ENCODE peak calls at places on chromosomes 6 and 20, in four cellular contexts. O is amygdala, Q is fibroblast of pulmonary artery, F is HCEC 1CT. S is an unnamed sample.

GRCh38 chr6:18100296-18100695 is 22.2 kb downstream of the NHLRC1 start:
- DNase-seq in O (no peak), Q (no peak), F (no peak), S (no peak)

GRCh38 chr6:27617700-27618689 is 145.1 kb upstream of the ZNF184 start:
- DNase-seq in O (no peak), Q (peak; percentile 62), F (peak; percentile 66), S (peak; percentile 20)

GRCh38 chr20:17790308-17790707 is 90.5 kb downstream of the BANF2 start:
- DNase-seq in O (no peak), Q (no peak), F (no peak), S (no peak)

GRCh38 chr6:133997267-133997666 is 44.2 kb downstream of the TBPL1 start:
- DNase-seq in O (no peak), Q (no peak), F (no peak), S (no peak)

GRCh38 chr6:127459231-127459641 is at the start of gene KIAA0408:
- DNase-seq in O (no peak), Q (peak; percentile 82), F (peak; percentile 61), S (peak; percentile 62)

GRCh38 chr6:45421700-45422540 is 44.2 kb upstream of the SUPT3H start:
- DNase-seq in O (peak; percentile 71), Q (peak; percentile 75), F (peak; percentile 78), S (peak; percentile 82)

GRCh38 chr20:51280047-51280446 is 257.1 kb upstream of the KCNG1 start:
- DNase-seq in O (no peak), Q (no peak), F (no peak), S (no peak)

GRCh38 chr20:59616306-59616705 is 12.0 kb downstream of the PHACTR3 start:
- DNase-seq in O (no peak), Q (no peak), F (no peak), S (no peak)

GRCh38 chr6:113018351-113019151 is 671.4 kb downstream of the RFPL4B start:
- DNase-seq in O (no peak), Q (peak; percentile 91), F (no peak), S (peak; percentile 99)

GRCh38 chr6:148440877-148441453 is 98.3 kb downstream of the SASH1 start:
- DNase-seq in O (no peak), Q (peak; percentile 98), F (peak; percentile 84), S (peak; percentile 98)

GRCh38 chr6:7108964-7109836 is 1.4 kb downstream of the RREB1 start:
- DNase-seq in O (peak; percentile 44), Q (peak; percentile 84), F (peak; percentile 75), S (peak; percentile 80)

GRCh38 chr6:136710877-136711552 is 81.3 kb downstream of the MAP3K5 start:
- DNase-seq in O (no peak), Q (no peak), F (no peak), S (no peak)

GRCh38 chr6:42316390-42316970 is 98.8 kb upstream of the MRPS10 start:
- DNase-seq in O (no peak), Q (peak; percentile 72), F (peak; percentile 63), S (peak; percentile 47)

GRCh38 chr6:53359843-53360834 is 11.4 kb upstream of the ELOVL5 start:
- DNase-seq in O (no peak), Q (peak; percentile 39), F (peak; percentile 23), S (peak; percentile 84)

GRCh38 chr20:50217207-50217949 is 26.7 kb downstream of the CEBPB start:
- DNase-seq in O (no peak), Q (no peak), F (no peak), S (no peak)

GRCh38 chr20:16446246-16446645 is 127.0 kb downstream of the KIF16B start:
- DNase-seq in O (no peak), Q (no peak), F (no peak), S (no peak)

GRCh38 chr6:16430661-16431089 is 192.3 kb downstream of the GMPR start:
- DNase-seq in O (no peak), Q (peak; percentile 63), F (no peak), S (peak; percentile 93)

GRCh38 chr6:84432616-84433015 is 205.2 kb upstream of the CEP162 start:
- DNase-seq in O (no peak), Q (peak; percentile 81), F (peak; percentile 50), S (peak; percentile 96)

GRCh38 chr6:45625191-45625664 is 247.5 kb upstream of the SUPT3H start:
- DNase-seq in O (no peak), Q (peak; percentile 49), F (peak; percentile 92), S (peak; percentile 71)

GRCh38 chr6:55617272-55617671 is 38.3 kb upstream of the HMGCLL1 start:
- DNase-seq in O (no peak), Q (peak; percentile 69), F (peak; percentile 48), S (peak; percentile 42)

GRCh38 chr6:55963301-55963700 is 87.9 kb upstream of the BMP5 start:
- DNase-seq in O (no peak), Q (peak; percentile 26), F (peak; percentile 34), S (no peak)

GRCh38 chr20:50120935-50121693 is 8.2 kb upstream of the UBE2V1 start:
- DNase-seq in O (peak; percentile 68), Q (peak; percentile 72), F (peak; percentile 56), S (peak; percentile 55)

GRCh38 chr20:41168281-41169183 is 31.2 kb downstream of the PLCG1 start:
- DNase-seq in O (no peak), Q (no peak), F (no peak), S (no peak)

GRCh38 chr6:111563581-111563980 is 42.1 kb downstream of the TRAF3IP2 start:
- DNase-seq in O (no peak), Q (no peak), F (no peak), S (no peak)

GRCh38 chr20:33650753-33651561 is 11.2 kb upstream of the C20orf144 start:
- DNase-seq in O (no peak), Q (no peak), F (no peak), S (no peak)

GRCh38 chr6:15892369-15892768 is 229.5 kb upstream of the DTNBP1 start:
- DNase-seq in O (no peak), Q (peak; percentile 87), F (no peak), S (peak; percentile 80)

GRCh38 chr6:5151955-5152401 is 66.8 kb downstream of the PPP1R3G start:
- DNase-seq in O (peak; percentile 19), Q (peak; percentile 63), F (peak; percentile 91), S (peak; percentile 59)

GRCh38 chr6:106976270-106976669 is 1.7 kb upstream of the CD24 start:
- DNase-seq in O (no peak), Q (no peak), F (no peak), S (no peak)

GRCh38 chr6:122184260-122184934 is 215.1 kb upstream of the HSF2 start:
- DNase-seq in O (no peak), Q (peak; percentile 33), F (peak; percentile 27), S (peak; percentile 75)

GRCh38 chr6:116210750-116211425 is 43.0 kb downstream of the TSPYL4 start:
- DNase-seq in O (no peak), Q (peak; percentile 65), F (peak; percentile 29), S (peak; percentile 73)

GRCh38 chr6:138682722-138683521 is 90.6 kb upstream of the CCDC28A start:
- DNase-seq in O (no peak), Q (peak; percentile 28), F (peak; percentile 20), S (peak; percentile 88)

GRCh38 chr6:25895773-25896172 is 21.7 kb upstream of the SLC17A3 start:
- DNase-seq in O (no peak), Q (no peak), F (no peak), S (no peak)

GRCh38 chr6:167796668-167797031 is 30.1 kb upstream of the AFDN start:
- DNase-seq in O (no peak), Q (no peak), F (no peak), S (no peak)

GRCh38 chr6:127053032-127053908 is 65.2 kb upstream of the RSPO3 start:
- DNase-seq in O (no peak), Q (peak; percentile 28), F (peak; percentile 70), S (no peak)

GRCh38 chr6:43296780-43297494 is 1.1 kb upstream of the SLC22A7 start:
- DNase-seq in O (no peak), Q (no peak), F (no peak), S (no peak)

GRCh38 chr6:10411915-10412164 is 3.0 kb downstream of the TFAP2A start:
- DNase-seq in O (no peak), Q (no peak), F (no peak), S (peak; percentile 40)